ENCODE peak calls at places on chromosomes 7 and 10, in four cellular contexts. X is sigmoid colon, J is H1, Q is breast epithelium. W is an unnamed sample.

GRCh38 chr7:144513332-144513731 is 109.8 kb upstream of the NOBOX start:
- DNase-seq in X (no peak), J (no peak), Q (no peak), W (no peak)

GRCh38 chr7:94174375-94174774 is 170.2 kb upstream of the BET1 start:
- DNase-seq in X (no peak), J (no peak), Q (no peak), W (no peak)

GRCh38 chr10:113947138-113948011 is 92.9 kb downstream of the NHLRC2 start:
- DNase-seq in X (no peak), J (no peak), Q (no peak), W (no peak)

GRCh38 chr10:119306514-119306951 is 99.2 kb downstream of the GRK5 start:
- DNase-seq in X (no peak), J (no peak), Q (no peak), W (no peak)

GRCh38 chr7:27107901-27108381 is 5.5 kb upstream of the HOXA2 start:
- DNase-seq in X (peak), J (no peak), Q (no peak), W (no peak)

GRCh38 chr7:12504144-12504543 is 66.4 kb upstream of the SCIN start:
- DNase-seq in X (no peak), J (no peak), Q (no peak), W (no peak)

GRCh38 chr7:124856299-124856888 is 73.2 kb downstream of the POT1 start:
- DNase-seq in X (no peak), J (no peak), Q (no peak), W (no peak)

GRCh38 chr10:29804025-29804852 is 169.5 kb upstream of the SVIL start:
- DNase-seq in X (peak), J (no peak), Q (no peak), W (peak)

GRCh38 chr7:132755538-132756481 is 179.5 kb upstream of the PLXNA4 start:
- DNase-seq in X (no peak), J (no peak), Q (no peak), W (no peak)

GRCh38 chr7:45180084-45180986 is 22.7 kb downstream of the RAMP3 start:
- DNase-seq in X (peak), J (no peak), Q (peak), W (no peak)

GRCh38 chr10:118753331-118753730 is 1.4 kb downstream of the CACUL1 start:
- DNase-seq in X (no peak), J (no peak), Q (no peak), W (no peak)

GRCh38 chr10:102220612-102221011 is 5.5 kb upstream of the ELOVL3 start:
- DNase-seq in X (no peak), J (no peak), Q (no peak), W (no peak)

GRCh38 chr7:140542226-140542625 is 62.9 kb upstream of the MKRN1 start:
- DNase-seq in X (peak), J (no peak), Q (no peak), W (peak)

GRCh38 chr10:116888380-116889055 is 39.2 kb downstream of the ENO4 start:
- DNase-seq in X (peak), J (peak), Q (peak), W (peak)

GRCh38 chr10:271201-271600 is 135.9 kb downstream of the ZMYND11 start:
- DNase-seq in X (no peak), J (no peak), Q (no peak), W (no peak)

GRCh38 chr10:25082276-25083204 is 66.1 kb downstream of the THNSL1 start:
- DNase-seq in X (no peak), J (no peak), Q (no peak), W (no peak)

GRCh38 chr10:25075825-25076224 is 59.4 kb downstream of the THNSL1 start:
- DNase-seq in X (no peak), J (no peak), Q (no peak), W (no peak)

GRCh38 chr10:25080880-25081581 is 64.6 kb downstream of the THNSL1 start:
- DNase-seq in X (peak), J (peak), Q (peak), W (peak)

GRCh38 chr10:25076501-25077197 is 60.2 kb downstream of the THNSL1 start:
- DNase-seq in X (no peak), J (no peak), Q (no peak), W (no peak)

DNA sequence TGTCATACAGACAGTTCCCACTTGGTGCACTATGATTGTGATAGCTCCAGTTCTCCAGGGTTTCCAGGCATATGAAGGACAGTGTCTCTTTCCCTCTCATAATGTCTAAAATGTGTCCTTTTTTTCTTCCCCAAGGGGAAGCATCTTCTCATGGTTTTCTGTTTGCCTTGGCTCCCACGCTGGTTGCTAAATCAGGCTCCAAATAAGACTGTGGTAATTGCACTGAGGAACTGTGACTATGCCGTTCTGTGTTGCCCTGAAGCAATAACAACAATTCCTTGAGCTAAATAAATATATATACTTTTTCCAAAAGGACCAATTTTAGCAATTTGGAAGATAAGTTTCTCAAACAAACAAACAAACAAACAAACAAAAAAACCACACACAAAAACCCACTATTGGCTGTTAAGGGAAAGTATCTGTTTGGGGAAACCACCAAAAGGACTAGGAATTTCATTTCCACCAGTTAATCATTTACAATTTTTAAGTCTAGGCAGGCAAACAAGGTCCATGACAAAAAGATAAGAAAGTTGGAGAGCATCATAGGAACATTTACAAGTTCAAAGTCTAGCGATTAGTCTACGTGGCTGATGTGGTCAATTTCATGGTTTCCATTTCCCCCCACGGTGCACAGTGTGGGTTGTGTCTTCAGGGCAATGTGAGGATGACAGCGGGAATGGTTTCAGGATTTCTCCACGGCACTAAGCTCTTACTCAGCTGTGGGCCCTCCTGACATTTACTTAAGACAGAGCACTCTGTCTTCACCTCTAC is 62.4 kb downstream of the THNSL1 start:
- DNase-seq in X (no peak), J (no peak), Q (no peak), W (no peak)
- TF ChIP-seq POLR2A in X (no peak), J (no peak), Q (no peak), W (no peak)

GRCh38 chr7:47490501-47491265 is 91.2 kb downstream of the TNS3 start:
- DNase-seq in X (peak), J (no peak), Q (no peak), W (no peak)
- TF ChIP-seq POLR2A in X (no peak), J (no peak), Q (no peak), W (no peak)

DNA sequence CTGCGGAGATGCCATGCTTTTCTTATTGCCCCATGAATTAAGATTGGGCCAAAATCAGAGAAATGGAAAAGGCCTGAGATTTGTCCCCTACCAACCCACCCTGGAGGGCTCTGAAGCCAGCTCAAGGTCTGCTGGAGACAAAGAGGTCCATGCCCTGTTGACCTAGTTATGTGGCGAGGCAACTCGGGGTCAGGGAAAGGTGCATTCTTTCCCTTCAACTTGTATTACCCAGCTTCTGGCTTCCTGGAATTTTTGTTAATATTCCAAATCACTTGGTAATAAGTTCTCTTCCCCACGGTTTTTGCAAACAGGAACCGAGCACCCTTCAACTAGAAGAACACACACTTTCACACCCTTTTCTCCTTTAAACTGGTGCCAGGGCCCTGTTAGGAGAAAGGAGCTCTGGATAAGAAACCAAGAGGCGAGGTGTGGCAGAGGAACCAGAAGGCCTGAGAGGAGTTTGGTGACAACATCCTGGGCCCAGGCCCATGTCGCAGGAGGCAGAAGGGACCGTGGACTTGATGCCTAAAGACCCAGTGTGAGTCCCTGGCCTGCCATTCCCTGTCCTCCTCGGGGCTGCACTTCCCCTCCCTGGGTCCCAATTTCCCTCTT is 12.5 kb upstream of the SFRP5 start:
- DNase-seq in X (no peak), J (no peak), Q (no peak), W (no peak)
- TF ChIP-seq POLR2A in X (no peak), J (no peak), Q (no peak), W (no peak)

GRCh38 chr7:105228555-105228954 is 160.2 kb downstream of the SRPK2 start:
- DNase-seq in X (no peak), J (peak), Q (no peak), W (no peak)
- TF ChIP-seq POLR2A in X (no peak), J (no peak), Q (no peak), W (no peak)

W was measured in gastrocnemius medialis.